ENCODE peak calls at places on chromosomes 4 and X, in eight cellular contexts. Q is IMR-90; X is ovary; Z is CD8-positive, alpha-beta T cell; R is fibroblast of lung; D is Peyer's patch; W is suprapubic skin; S is GM23248. M is an unnamed sample. For H3K27me3 and H3K4me1, the result is how much of the 10 kb centered on the place peaks cover.

GRCh38 chrX:73447311-73447794 is 500 bp downstream of the CDX4 start:
- DNase-seq in D (no peak), Q (no peak), Z (no peak), X (no peak), W (no peak), S (no peak), R (no peak), M (no peak)

GRCh38 chrX:39613997-39614679 is 483.6 kb downstream of the BCOR start:
- DNase-seq in Z (no peak), W (no peak), Q (no peak), R (no peak), S (no peak), D (no peak), X (no peak), M (no peak)

GRCh38 chrX:28189011-28189410 is 207.8 kb upstream of the DCAF8L1 start:
- DNase-seq in D (no peak), R (peak), Q (peak), Z (no peak), X (no peak), S (peak), W (no peak), M (peak)

GRCh38 chr4:19774690-19775256 is 476.9 kb upstream of the SLIT2 start:
- DNase-seq in R (peak), Q (peak), Z (no peak), S (no peak), W (no peak), X (no peak), D (no peak), M (no peak)

GRCh38 chr4:183107891-183108459 is 8.9 kb downstream of the WWC2 start:
- DNase-seq in Q (peak), D (no peak), Z (no peak), X (no peak), R (no peak), W (no peak), S (no peak), M (no peak)

GRCh38 chrX:39564751-39565150 is 533.0 kb downstream of the BCOR start:
- DNase-seq in Q (no peak), Z (no peak), R (no peak), D (no peak), W (no peak), X (no peak), S (no peak), M (no peak)

GRCh38 chr4:23163649-23164436 is 471.1 kb downstream of the GBA3 start:
- DNase-seq in D (no peak), Q (peak), Z (no peak), R (peak), X (no peak), S (no peak), W (no peak), M (no peak)

GRCh38 chr4:19227701-19228100 is 1024.0 kb upstream of the SLIT2 start:
- DNase-seq in R (peak), W (no peak), S (peak), Q (no peak), X (no peak), Z (no peak), D (no peak), M (no peak)

GRCh38 chr4:178137732-178138471 is 695.7 kb upstream of the AGA start:
- DNase-seq in Z (no peak), W (no peak), X (no peak), R (no peak), S (no peak), D (no peak), Q (no peak), M (no peak)

GRCh38 chrX:141904262-141904661 is 568 bp downstream of the MAGEC1 start:
- DNase-seq in W (no peak), S (no peak), R (no peak), D (no peak), Z (no peak), X (no peak), Q (no peak), M (no peak)

GRCh38 chrX:15391850-15392249 is 7.6 kb upstream of the VEGFD start:
- DNase-seq in X (no peak), W (no peak), S (no peak), Q (no peak), R (no peak), D (no peak), Z (no peak), M (no peak)

GRCh38 chrX:153378607-153379006 is 22.5 kb downstream of the PNMA6E start:
- DNase-seq in X (no peak), S (no peak), W (no peak), Q (no peak), D (no peak), Z (no peak), R (no peak), M (no peak)

GRCh38 chr4:110663206-110663605 is 40.3 kb upstream of the PITX2 start:
- DNase-seq in X (no peak), R (no peak), W (no peak), S (no peak), D (no peak), Q (no peak), Z (no peak), M (no peak)

GRCh38 chrX:2320580-2321327 is 180.0 kb downstream of the DHRSX start:
- DNase-seq in D (no peak), W (no peak), S (peak), X (no peak), Z (no peak), Q (peak), R (peak), M (no peak)

GRCh38 chrX:96715412-96715940 is 30.8 kb downstream of the DIAPH2 start:
- DNase-seq in Z (no peak), W (no peak), S (peak), Q (peak), R (peak), D (no peak), X (no peak), M (no peak)

GRCh38 chrX:69161371-69161770 is 3.9 kb downstream of the PJA1 start:
- DNase-seq in Z (no peak), R (no peak), Q (no peak), D (no peak), W (no peak), X (no peak), S (no peak), M (no peak)

GRCh38 chr4:185793716-185794115 is 18.3 kb downstream of the SORBS2 start:
- DNase-seq in Q (no peak), D (no peak), X (no peak), S (no peak), R (no peak), Z (no peak), W (no peak), M (no peak)

GRCh38 chr4:6889736-6890324 is 19.8 kb upstream of the TBC1D14 start:
- DNase-seq in X (no peak), S (no peak), Z (no peak), Q (no peak), D (no peak), W (no peak), R (no peak), M (no peak)

GRCh38 chr4:20618010-20618409 is 82.2 kb upstream of the PACRGL start:
- DNase-seq in X (no peak), S (no peak), Z (no peak), R (no peak), W (no peak), D (no peak), Q (no peak), M (no peak)

GRCh38 chr4:48481581-48481980 is 1.6 kb upstream of the SLC10A4 start:
- DNase-seq in D (no peak), Z (no peak), W (no peak), X (no peak), S (no peak), Q (no peak), R (no peak), M (no peak)
- H3K27me3 ChIP-seq in D (under half), Z (under half), W (under half), X (under half), S (under half), Q (under half), R (under half), M (under half)

DNA sequence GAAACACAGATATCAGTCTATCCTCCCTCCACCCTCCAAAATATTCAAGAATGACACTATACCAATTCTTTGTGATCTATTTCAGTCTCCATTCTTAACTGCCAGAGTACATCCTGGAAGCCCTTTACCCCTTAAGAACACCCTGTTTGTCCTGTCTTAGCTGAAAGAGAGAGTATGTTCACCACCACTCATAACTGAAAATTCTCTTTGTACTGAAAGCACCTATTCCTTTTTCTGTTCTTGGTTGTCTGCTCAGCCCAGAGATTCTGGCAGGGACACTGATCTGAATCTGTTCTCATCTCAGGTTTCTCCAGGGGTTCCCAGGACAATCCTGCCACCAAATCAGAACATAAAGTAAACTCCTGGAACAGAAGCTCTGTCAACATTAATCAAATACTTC is 25.4 kb upstream of the EREG start:
- DNase-seq in D (no peak), R (no peak), Q (no peak), S (no peak), X (no peak), W (no peak), Z (no peak), M (no peak)
- H3K4me1 ChIP-seq in D (under half), R (under half), Q (under half), S (under half), X (under half), W (under half), Z (under half), M (under half)

GRCh38 chr4:26839016-26839415 is 21.6 kb upstream of the STIM2 start:
- DNase-seq in X (no peak), D (no peak), Q (peak), R (no peak), S (no peak), Z (no peak), W (no peak), M (no peak)
- H3K27ac ChIP-seq in X (no peak), D (no peak), Q (no peak), R (no peak), S (no peak), Z (no peak), W (no peak), M (no peak)

DNA sequence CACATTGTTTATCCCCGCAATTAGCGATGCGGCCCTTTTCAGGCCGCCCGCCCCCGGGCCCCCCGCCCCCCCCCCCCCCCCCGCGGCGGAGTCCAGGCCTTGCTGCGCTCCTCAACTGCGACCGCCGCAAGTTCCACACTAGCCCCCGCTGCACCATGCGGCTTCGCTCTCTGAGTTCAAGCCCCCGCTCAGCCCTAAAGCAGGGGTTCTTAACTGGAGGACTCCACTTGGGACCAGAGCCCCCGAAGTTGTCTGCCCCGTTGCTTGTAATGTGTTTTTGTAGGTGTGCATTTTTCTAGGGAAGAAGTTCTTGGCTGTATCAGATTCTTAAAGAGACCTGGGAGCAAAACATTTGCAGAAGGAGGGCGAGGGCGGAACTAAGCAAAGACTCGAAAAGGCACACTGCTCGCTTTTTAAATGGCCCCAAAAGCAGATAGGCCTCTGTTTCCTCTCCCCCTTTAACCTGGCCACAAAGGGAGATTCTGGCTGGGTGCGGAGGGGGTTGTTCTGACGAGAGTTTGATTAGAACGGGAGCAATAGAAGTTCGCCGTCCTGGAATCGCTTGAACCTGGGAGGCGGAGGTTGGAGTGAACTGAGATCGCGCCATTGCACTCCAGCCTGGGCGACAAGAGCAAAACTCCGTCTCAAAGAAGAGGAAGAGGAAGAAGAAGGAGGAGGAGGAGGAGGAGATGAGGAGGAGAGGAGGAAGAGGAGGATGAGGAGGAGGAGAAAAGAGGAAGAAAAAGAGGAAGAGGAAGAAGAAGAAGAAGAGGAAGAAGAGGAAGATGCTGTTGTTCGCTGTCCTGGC is 2.3 kb upstream of the MSX1 start:
- DNase-seq in W (no peak), Q (no peak), X (peak), Z (no peak), S (no peak), D (no peak), R (no peak), M (no peak)
- H3K27me3 ChIP-seq in W (half or more), Q (under half), X (under half), Z (half or more), S (under half), D (under half), R (under half), M (under half)

GRCh38 chr4:82891728-82892466 is 944 bp upstream of the SEC31A start:
- DNase-seq in Q (peak), S (peak), X (no peak), D (no peak), W (no peak), R (peak), Z (no peak), M (no peak)

GRCh38 chr4:82890602-82890912 is 396 bp downstream of the SEC31A start:
- DNase-seq in Z (no peak), Q (no peak), R (peak), W (no peak), S (no peak), D (no peak), X (no peak), M (no peak)

GRCh38 chr4:82890913-82891727 is at the start of gene SEC31A:
- DNase-seq in W (peak), Z (peak), R (peak), X (peak), S (peak), D (peak), Q (peak), M (peak)

GRCh38 chr4:82886145-82886942 is 4.6 kb downstream of the SEC31A start:
- DNase-seq in X (no peak), D (no peak), W (no peak), S (peak), Z (no peak), R (no peak), Q (no peak), M (no peak)

DNA sequence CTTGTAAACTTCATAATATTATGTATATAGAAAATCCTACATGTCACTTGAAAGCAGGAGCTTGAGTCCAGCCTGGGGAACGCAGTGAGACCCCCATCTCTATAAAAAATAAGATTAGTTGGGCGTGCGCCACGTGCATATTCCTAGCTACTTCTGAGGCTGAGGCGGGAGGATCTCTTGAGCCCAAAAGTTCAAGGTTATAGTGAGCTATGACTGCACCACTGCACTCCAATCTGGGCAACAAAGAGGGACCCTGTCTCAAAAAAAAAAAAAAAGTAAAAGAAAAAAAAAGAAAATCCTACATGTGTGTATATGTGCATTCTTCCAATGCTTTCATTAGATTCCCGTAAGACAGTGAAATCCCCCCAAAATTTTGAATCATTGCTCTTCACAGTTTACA is 1.7 kb downstream of the SEC31A start:
- DNase-seq in Z (no peak), X (no peak), Q (no peak), D (no peak), W (no peak), R (no peak), S (peak), M (no peak)
- H3K4me1 ChIP-seq in Z (under half), X (under half), Q (under half), D (under half), W (under half), R (under half), S (under half), M (under half)

GRCh38 chr4:13918110-13918509 is 290.6 kb upstream of the BOD1L1 start:
- DNase-seq in S (peak), Z (no peak), W (peak), D (no peak), R (peak), Q (peak), X (no peak), M (no peak)
- H3K27ac ChIP-seq in S (peak), Z (no peak), W (peak), D (no peak), R (peak), Q (peak), X (no peak), M (no peak)